ENCODE peak calls at places on chromosomes 5 and 9, in six cellular contexts. M is heart right ventricle, Y is GM06990, I is fibroblast of lung, S is HL-60, J is WTC11. E is an unnamed sample.

GRCh38 chr9:85508616-85509015 is 233.1 kb downstream of the AGTPBP1 start:
- DNase-seq in Y (no peak), S (no peak), M (no peak), J (no peak), I (no peak), E (no peak)

GRCh38 chr9:114404531-114404930 is 16.7 kb upstream of the AKNA start:
- DNase-seq in M (no peak), Y (no peak), I (no peak), J (no peak), S (no peak), E (no peak)

GRCh38 chr5:963673-964531 is 44.7 kb upstream of the NKD2 start:
- DNase-seq in S (peak), I (peak), J (no peak), Y (no peak), M (peak), E (peak)

GRCh38 chr5:133830281-133830680 is 138.1 kb downstream of the C5orf15 start:
- DNase-seq in J (no peak), Y (no peak), M (no peak), S (no peak), I (no peak), E (no peak)

GRCh38 chr5:9056046-9056445 is 489.8 kb downstream of the SEMA5A start:
- DNase-seq in M (no peak), J (no peak), S (no peak), Y (no peak), I (peak), E (no peak)

GRCh38 chr5:127870914-127871313 is 167.7 kb downstream of the CCDC192 start:
- DNase-seq in Y (no peak), I (peak), J (no peak), S (no peak), M (peak), E (no peak)

GRCh38 chr5:58902305-58902704 is 319.4 kb downstream of the RAB3C start:
- DNase-seq in M (no peak), Y (no peak), S (no peak), J (no peak), I (no peak), E (no peak)

GRCh38 chr9:71814805-71815204 is 46.5 kb upstream of the CEMIP2 start:
- DNase-seq in S (no peak), Y (no peak), I (no peak), M (peak), J (no peak), E (no peak)

GRCh38 chr5:153429734-153430133 is 60.7 kb upstream of the GRIA1 start:
- DNase-seq in J (no peak), S (no peak), M (no peak), Y (peak), I (no peak), E (no peak)

GRCh38 chr5:150431574-150431973 is 18.0 kb downstream of the RPS14 start:
- DNase-seq in M (no peak), S (no peak), Y (no peak), J (no peak), I (no peak), E (no peak)

GRCh38 chr9:28688172-28688571 is 1114.9 kb upstream of the C9orf72 start:
- DNase-seq in I (no peak), S (no peak), Y (no peak), J (no peak), M (no peak), E (no peak)

GRCh38 chr9:91185193-91185886 is 176.4 kb downstream of the AUH start:
- DNase-seq in I (no peak), Y (no peak), M (no peak), J (no peak), S (no peak), E (no peak)

GRCh38 chr9:79572891-79573696 is 1.3 kb downstream of the TLE4 start:
- DNase-seq in J (peak), I (no peak), M (peak), S (peak), Y (peak), E (peak)

GRCh38 chr9:130128782-130129424 is 43.3 kb upstream of the NCS1 start:
- DNase-seq in Y (peak), S (peak), M (peak), J (no peak), I (peak), E (peak)

GRCh38 chr5:177403194-177403825 is 2.8 kb upstream of the PFN3 start:
- DNase-seq in J (peak), M (no peak), Y (no peak), I (no peak), S (peak), E (peak)

GRCh38 chr5:171367424-171368370 is 20.0 kb upstream of the NPM1 start:
- DNase-seq in J (no peak), M (no peak), S (peak), Y (no peak), I (peak), E (no peak)

GRCh38 chr5:139660916-139661814 is 13.0 kb downstream of the CXXC5 start:
- DNase-seq in J (no peak), M (peak), Y (peak), S (peak), I (peak), E (peak)

GRCh38 chr5:156949424-156949823 is 13.6 kb downstream of the TIMD4 start:
- DNase-seq in Y (no peak), S (no peak), J (no peak), M (no peak), I (no peak), E (no peak)

GRCh38 chr5:19048750-19049149 is 939.2 kb downstream of the CDH18 start:
- DNase-seq in Y (no peak), J (no peak), M (no peak), I (no peak), S (no peak), E (no peak)

GRCh38 chr9:98172604-98173003 is 19.8 kb downstream of the CORO2A start:
- DNase-seq in M (no peak), Y (no peak), I (no peak), S (no peak), J (no peak), E (no peak)

GRCh38 chr5:177131711-177132503 is 1.7 kb upstream of the NSD1 start:
- DNase-seq in S (no peak), Y (no peak), I (no peak), M (no peak), J (peak), E (no peak)

GRCh38 chr5:149172261-149172660 is 31.0 kb downstream of the ABLIM3 start:
- DNase-seq in M (no peak), I (peak), Y (no peak), S (no peak), J (no peak), E (peak)

GRCh38 chr5:82004511-82004910 is 32.7 kb downstream of the ATG10 start:
- DNase-seq in Y (no peak), M (no peak), J (no peak), I (peak), S (no peak), E (no peak)

GRCh38 chr9:87878930-87879603 is 3.6 kb upstream of the SPATA31E1 start:
- DNase-seq in M (no peak), I (peak), J (no peak), S (no peak), Y (no peak), E (no peak)

DNA sequence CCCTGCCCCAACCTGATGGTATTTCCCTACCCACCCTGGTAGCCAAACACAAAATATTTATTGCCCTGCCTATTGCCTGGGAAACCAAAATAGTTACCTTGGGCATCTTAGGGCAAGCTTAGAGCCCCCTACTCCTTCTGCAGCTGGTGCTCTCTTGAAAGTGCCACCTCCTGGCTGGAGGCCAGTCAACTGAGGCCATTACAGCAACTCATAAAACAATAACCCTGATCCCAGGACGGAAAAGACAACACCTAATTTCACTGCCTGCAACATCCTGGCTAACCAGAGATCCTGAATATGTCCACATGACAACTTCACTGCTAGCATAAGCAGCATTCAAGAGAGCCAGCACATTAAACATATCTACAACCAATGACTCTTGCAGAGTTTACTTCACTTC is 38.7 kb downstream of the MTAP start:
- DNase-seq in M (no peak), I (no peak), J (no peak), Y (no peak), S (no peak), E (no peak)
- TF ChIP-seq CTCF in M (no peak), I (no peak), J (no peak), Y (no peak), S (no peak), E (no peak)

DNA sequence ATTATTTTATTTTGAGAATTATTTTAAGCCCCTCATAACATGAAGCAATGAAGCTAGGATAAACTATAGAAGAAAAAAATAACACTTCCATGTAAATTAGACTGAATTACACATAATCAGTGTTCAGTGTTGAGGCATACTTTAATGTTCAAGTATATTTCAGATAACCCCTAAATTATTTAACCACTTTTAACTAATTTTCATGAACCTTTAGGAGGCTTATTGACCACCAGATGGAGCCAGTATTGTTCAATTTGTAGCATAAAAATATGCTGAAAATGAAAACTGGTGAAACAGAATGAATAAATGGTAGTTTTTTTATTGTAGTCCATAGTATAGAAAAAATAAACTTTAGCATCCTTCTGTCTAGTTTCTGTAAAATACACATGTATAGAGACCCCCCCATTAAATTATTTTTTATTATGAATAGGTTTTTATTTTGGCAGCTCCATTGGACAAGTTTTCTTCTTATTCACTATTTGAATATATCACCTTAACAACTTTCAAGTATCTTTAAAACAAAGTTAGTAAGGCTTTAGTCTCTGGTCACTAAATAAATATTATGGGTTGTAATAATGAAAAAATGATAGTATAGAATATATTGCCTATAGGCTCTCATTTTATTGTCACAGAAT is 190.1 kb downstream of the CWC27 start:
- DNase-seq in Y (peak), S (no peak), J (no peak), M (no peak), I (peak), E (no peak)
- TF ChIP-seq CTCF in Y (peak), S (no peak), J (no peak), M (peak), I (peak), E (peak)

GRCh38 chr9:21993893-21994525 is at the start of gene CDKN2A:
- DNase-seq in M (no peak), Y (peak), S (peak), I (peak), J (peak), E (peak)
- TF ChIP-seq CTCF in M (no peak), Y (peak), S (no peak), I (no peak), J (no peak), E (peak)

GRCh38 chr5:96595300-96596090 is 66.7 kb upstream of the CAST start:
- DNase-seq in M (no peak), Y (no peak), J (peak), I (no peak), S (no peak), E (peak)
- TF ChIP-seq CTCF in M (peak), Y (peak), J (peak), I (peak), S (no peak), E (no peak)

E was measured in GM10248.